ENCODE peak calls at places on chromosomes 7 and 10, in ten cellular contexts. L, E, J, Y, H, M, T, X, G and F are unnamed samples.

GRCh38 chr7:74012842-74013249 is 15.1 kb upstream of the ELN start:
- DNase-seq in L (no peak), E (peak), J (no peak), Y (no peak), H (no peak), M (peak), T (no peak), X (no peak), G (no peak), F (peak)

GRCh38 chr10:79333513-79333912 is 13.8 kb upstream of the PPIF start:
- DNase-seq in L (peak), E (peak), J (no peak), Y (no peak), H (no peak), M (peak), T (no peak), X (no peak), G (peak), F (peak)

GRCh38 chr7:5599543-5600200 is 176.0 kb upstream of the TNRC18 start:
- DNase-seq in L (no peak), E (no peak), J (no peak), Y (no peak), H (no peak), M (no peak), T (no peak), X (no peak), G (no peak), F (no peak)

GRCh38 chr7:126499481-126499880 is 753.3 kb downstream of the GRM8 start:
- DNase-seq in L (no peak), E (no peak), J (no peak), Y (no peak), H (no peak), M (no peak), T (no peak), X (no peak), G (no peak), F (no peak)

GRCh38 chr7:69429817-69430501 is 168.3 kb upstream of the AUTS2 start:
- DNase-seq in L (no peak), E (no peak), J (peak), Y (peak), H (no peak), M (peak), T (no peak), X (no peak), G (no peak), F (no peak)

GRCh38 chr10:120732067-120732466 is 119.1 kb upstream of the WDR11 start:
- DNase-seq in L (no peak), E (no peak), J (no peak), Y (no peak), H (peak), M (peak), T (no peak), X (no peak), G (peak), F (peak)

GRCh38 chr10:132103116-132103910 is 37.6 kb downstream of the JAKMIP3 start:
- DNase-seq in L (no peak), E (no peak), J (no peak), Y (no peak), H (no peak), M (no peak), T (no peak), X (no peak), G (no peak), F (no peak)

GRCh38 chr7:99268361-99268908 is 4.2 kb upstream of the MYH16 start:
- DNase-seq in L (no peak), E (no peak), J (no peak), Y (no peak), H (no peak), M (no peak), T (no peak), X (no peak), G (no peak), F (no peak)

GRCh38 chr7:70614237-70614984 is 517.5 kb upstream of the GALNT17 start:
- DNase-seq in L (no peak), E (no peak), J (peak), Y (peak), H (no peak), M (peak), T (no peak), X (peak), G (no peak), F (no peak)

GRCh38 chr7:127755529-127755928 is 103.5 kb downstream of the SND1 start:
- DNase-seq in L (no peak), E (no peak), J (no peak), Y (no peak), H (no peak), M (no peak), T (no peak), X (no peak), G (no peak), F (no peak)

GRCh38 chr7:100588438-100588837 is 2.3 kb downstream of the FBXO24 start:
- DNase-seq in L (no peak), E (peak), J (no peak), Y (no peak), H (no peak), M (no peak), T (no peak), X (no peak), G (peak), F (no peak)
- TF ChIP-seq CTCF in L (peak), E (peak), J (peak), Y (no peak), H (peak), M (peak), T (peak), X (no peak), G (peak), F (no peak)

DNA sequence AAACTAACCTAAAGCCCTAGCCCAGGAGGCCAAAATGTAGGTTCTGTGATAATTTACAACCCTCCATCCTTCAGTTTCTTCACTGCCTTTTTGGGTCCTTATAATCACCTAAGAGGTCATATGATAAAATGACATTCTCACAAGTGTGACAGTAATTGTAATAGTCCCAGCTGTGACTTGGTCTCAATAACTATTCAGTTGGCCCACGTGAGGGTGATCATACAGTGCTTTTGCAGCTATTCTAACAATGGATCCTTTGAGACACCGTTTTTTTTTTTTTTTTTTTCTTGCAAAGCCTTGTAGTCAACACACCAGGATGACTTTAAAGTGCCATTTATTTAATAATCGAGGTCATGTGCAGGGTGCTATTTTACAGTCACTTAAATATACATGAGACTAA is 760.0 kb downstream of the PHTF2 start:
- DNase-seq in L (no peak), E (no peak), J (no peak), Y (no peak), H (no peak), M (no peak), T (no peak), X (no peak), G (no peak), F (no peak)
- H3K27ac ChIP-seq in L (no peak), E (no peak), J (no peak), Y (no peak), H (no peak), M (no peak), T (no peak), X (no peak), G (no peak), F (no peak)

DNA sequence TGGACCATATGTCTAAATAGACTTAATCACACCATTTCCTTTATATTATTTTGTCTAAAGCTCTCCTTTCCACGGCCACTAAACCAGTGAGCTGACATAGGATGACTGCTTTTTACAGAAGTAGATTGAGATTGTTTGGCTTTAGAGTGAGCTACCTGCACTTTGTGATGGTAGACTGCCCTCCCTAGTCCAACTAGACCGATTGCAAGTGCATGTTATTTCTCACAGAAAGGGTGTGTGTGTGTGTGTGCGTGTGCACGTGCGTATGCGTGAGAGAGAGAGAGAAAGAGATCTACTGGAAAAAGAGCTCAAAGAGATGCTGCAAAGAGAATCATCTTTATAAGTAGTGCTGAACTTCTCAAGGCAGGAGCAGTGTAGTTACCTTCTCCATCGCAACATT is 60.7 kb downstream of the VCL start:
- DNase-seq in L (no peak), E (no peak), J (no peak), Y (no peak), H (peak), M (peak), T (no peak), X (no peak), G (peak), F (no peak)
- TF ChIP-seq CTCF in L (no peak), E (no peak), J (no peak), Y (no peak), H (no peak), M (no peak), T (no peak), X (no peak), G (peak), F (no peak)

DNA sequence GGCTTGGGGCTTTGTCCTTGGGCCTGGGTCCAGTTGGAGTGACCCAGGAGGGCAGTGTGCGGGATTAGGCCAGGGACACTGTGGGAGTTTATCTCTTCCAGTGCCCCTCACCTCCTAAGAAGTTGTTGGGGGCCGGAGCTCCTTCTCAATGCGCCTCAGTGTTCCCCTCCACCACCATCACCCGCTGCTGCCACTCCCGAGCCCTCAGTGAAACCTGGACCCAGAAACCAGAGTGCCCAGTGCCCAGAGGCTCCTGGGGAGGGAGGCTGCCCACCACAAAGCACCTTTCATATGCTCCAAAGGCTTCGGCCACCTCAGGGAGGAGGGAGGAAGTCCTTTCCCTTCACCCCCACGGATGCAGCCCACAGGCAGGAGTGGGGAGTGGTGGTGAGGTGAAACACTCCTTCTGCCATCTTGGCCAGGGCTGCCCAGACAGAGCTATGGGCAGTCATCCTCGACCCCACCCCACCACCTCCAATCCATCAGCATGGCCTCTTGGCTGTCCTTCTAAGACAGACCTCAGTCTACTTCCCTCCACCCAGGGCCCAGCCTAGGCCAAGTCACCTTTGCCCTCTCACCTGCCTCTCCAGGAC is 99.0 kb downstream of the SH3PXD2A start:
- DNase-seq in L (no peak), E (no peak), J (no peak), Y (no peak), H (no peak), M (no peak), T (no peak), X (no peak), G (no peak), F (no peak)
- H3K27ac ChIP-seq in L (no peak), E (no peak), J (peak), Y (peak), H (no peak), M (no peak), T (no peak), X (no peak), G (no peak), F (peak)

DNA sequence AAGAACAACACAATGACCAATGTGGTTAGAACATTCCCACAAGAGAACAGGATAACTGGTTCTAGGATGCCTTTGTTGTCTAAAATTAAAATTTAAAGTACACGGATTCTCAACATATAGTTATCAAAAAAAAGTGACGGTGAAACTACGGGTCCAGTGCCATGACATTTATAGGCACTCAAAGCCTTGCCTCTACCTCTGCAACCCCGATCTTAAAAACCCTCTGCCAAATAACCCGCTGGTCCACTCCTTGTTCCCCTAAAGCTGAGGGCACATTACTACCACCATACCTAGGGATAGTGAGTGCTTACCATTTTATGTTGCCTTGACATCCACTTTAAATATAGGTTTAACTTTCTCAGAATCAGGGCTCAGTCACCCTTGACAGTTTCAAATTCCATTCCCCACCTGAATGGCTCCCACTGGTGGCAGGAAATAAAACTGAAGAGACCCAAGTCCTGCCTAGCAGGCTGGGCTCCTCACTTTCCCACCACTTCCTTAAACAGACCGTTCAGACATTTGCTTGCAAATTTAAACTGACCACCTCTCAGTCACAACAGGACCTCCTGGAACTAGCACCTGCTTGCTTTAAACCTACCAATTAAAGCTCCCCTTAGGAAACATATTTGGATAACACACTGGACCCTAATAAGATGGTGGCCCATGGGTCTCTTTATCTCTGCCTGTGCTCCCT is 169.9 kb upstream of the ASAH2 start:
- DNase-seq in L (no peak), E (peak), J (peak), Y (peak), H (no peak), M (no peak), T (no peak), X (no peak), G (peak), F (peak)
- TF ChIP-seq CTCF in L (peak), E (peak), J (peak), Y (peak), H (peak), M (peak), T (peak), X (peak), G (peak), F (peak)

GRCh38 chr10:101741938-101742337 is 34.0 kb downstream of the FGF8 start:
- DNase-seq in L (no peak), E (no peak), J (no peak), Y (no peak), H (no peak), M (no peak), T (no peak), X (no peak), G (no peak), F (no peak)

GRCh38 chr10:101749033-101749432 is 26.9 kb downstream of the FGF8 start:
- DNase-seq in L (no peak), E (no peak), J (no peak), Y (no peak), H (peak), M (no peak), T (no peak), X (no peak), G (no peak), F (no peak)

GRCh38 chr10:101745074-101745690 is 30.7 kb downstream of the FGF8 start:
- DNase-seq in L (no peak), E (no peak), J (peak), Y (no peak), H (no peak), M (no peak), T (no peak), X (no peak), G (no peak), F (no peak)

GRCh38 chr10:101748496-101748895 is 27.4 kb downstream of the FGF8 start:
- DNase-seq in L (no peak), E (no peak), J (no peak), Y (no peak), H (no peak), M (no peak), T (no peak), X (no peak), G (no peak), F (no peak)

DNA sequence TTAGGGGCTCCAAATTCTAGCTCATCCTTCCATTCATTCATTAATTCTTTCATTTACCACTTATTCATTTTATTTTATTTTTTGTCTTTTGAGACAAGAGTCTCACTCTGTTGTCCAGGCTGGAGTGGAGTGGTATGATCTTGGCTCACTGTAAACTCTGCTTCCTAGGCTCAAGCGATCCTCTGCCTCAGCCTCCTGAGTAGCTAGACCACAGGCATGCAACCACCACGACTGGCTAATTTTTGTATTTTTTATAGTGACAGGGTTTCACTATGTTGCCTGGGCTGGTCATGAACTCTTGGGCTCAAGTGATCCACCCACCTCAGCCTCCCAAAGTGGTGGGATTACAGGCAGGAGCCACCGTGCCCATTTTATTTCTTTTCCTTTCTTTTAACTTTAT is 31.6 kb downstream of the FGF8 start:
- DNase-seq in L (no peak), E (no peak), J (no peak), Y (no peak), H (no peak), M (no peak), T (no peak), X (no peak), G (no peak), F (no peak)
- H3K27ac ChIP-seq in L (no peak), E (no peak), J (no peak), Y (no peak), H (no peak), M (no peak), T (no peak), X (no peak), G (no peak), F (no peak)